ENCODE peak calls at places on chromosome 5, in four cellular contexts. I is B cell, O is adrenal gland, R is GM13977. W is an unnamed sample.

GRCh38 chr5:142692280-142692775 is 6.4 kb upstream of the FGF1 start:
- DNase-seq in I (no peak), O (no peak), R (no peak), W (no peak)

GRCh38 chr5:169945831-169946261 is 34.4 kb downstream of the INSYN2B start:
- DNase-seq in I (no peak), O (peak; percentile 10), R (no peak), W (no peak)

GRCh38 chr5:174217527-174217926 is 172.0 kb downstream of the NSG2 start:
- DNase-seq in I (no peak), O (no peak), R (no peak), W (no peak)

GRCh38 chr5:1883120-1883924 is 597 bp upstream of the IRX4 start:
- DNase-seq in I (no peak), O (no peak), R (peak; percentile 81), W (peak; percentile 30)

GRCh38 chr5:169875091-169875727 is 105.1 kb downstream of the INSYN2B start:
- DNase-seq in I (no peak), O (peak; percentile 20), R (no peak), W (no peak)

GRCh38 chr5:56512314-56512996 is 279.3 kb upstream of the ANKRD55 start:
- DNase-seq in I (no peak), O (peak; percentile 43), R (no peak), W (no peak)

GRCh38 chr5:50963647-50964584 is 297.5 kb downstream of the PARP8 start:
- DNase-seq in I (peak; percentile 23), O (no peak), R (no peak), W (no peak)

GRCh38 chr5:131548190-131548589 is 86.8 kb downstream of the RAPGEF6 start:
- DNase-seq in I (peak; percentile 30), O (no peak), R (no peak), W (peak; percentile 37)

GRCh38 chr5:149441986-149442385 is 62.9 kb upstream of the IL17B start:
- DNase-seq in I (no peak), O (no peak), R (no peak), W (no peak)

GRCh38 chr5:80055491-80056170 is 20.5 kb downstream of the THBS4 start:
- DNase-seq in I (no peak), O (no peak), R (no peak), W (no peak)

GRCh38 chr5:95617057-95617456 is 2.8 kb upstream of the GPR150 start:
- DNase-seq in I (no peak), O (no peak), R (peak; percentile 40), W (no peak)

GRCh38 chr5:41115281-41115680 is 44.1 kb upstream of the MROH2B start:
- DNase-seq in I (no peak), O (no peak), R (no peak), W (no peak)

GRCh38 chr5:150508021-150508640 is at the start of gene NDST1:
- DNase-seq in I (no peak), O (no peak), R (no peak), W (no peak)

GRCh38 chr5:109921735-109922395 is 232.1 kb downstream of the MAN2A1 start:
- DNase-seq in I (no peak), O (no peak), R (no peak), W (peak; percentile 67)

GRCh38 chr5:99639905-99640304 is 711.1 kb upstream of the CHD1 start:
- DNase-seq in I (no peak), O (no peak), R (no peak), W (no peak)

GRCh38 chr5:107542428-107542827 is 128.3 kb downstream of the EFNA5 start:
- DNase-seq in I (no peak), O (peak; percentile 87), R (no peak), W (no peak)

GRCh38 chr5:88836195-88836838 is 46.7 kb downstream of the MEF2C start:
- DNase-seq in I (no peak), O (peak; percentile 79), R (no peak), W (no peak)

GRCh38 chr5:67303356-67303755 is 106.8 kb upstream of the CD180 start:
- DNase-seq in I (no peak), O (no peak), R (no peak), W (peak; percentile 3)

GRCh38 chr5:97042981-97043380 is 99.4 kb downstream of the LIX1 start:
- DNase-seq in I (no peak), O (no peak), R (no peak), W (no peak)

GRCh38 chr5:168340487-168340886 is 49.0 kb downstream of the WWC1 start:
- DNase-seq in I (no peak), O (no peak), R (no peak), W (no peak)

GRCh38 chr5:168342151-168342825 is 50.8 kb downstream of the WWC1 start:
- DNase-seq in I (no peak), O (no peak), R (no peak), W (no peak)

GRCh38 chr5:168337361-168337760 is 45.9 kb downstream of the WWC1 start:
- DNase-seq in I (no peak), O (no peak), R (no peak), W (no peak)

GRCh38 chr5:168341178-168341577 is 49.7 kb downstream of the WWC1 start:
- DNase-seq in I (no peak), O (no peak), R (no peak), W (no peak)

GRCh38 chr5:168339151-168340140 is 48.0 kb downstream of the WWC1 start:
- DNase-seq in I (no peak), O (no peak), R (no peak), W (no peak)
- TF ChIP-seq CTCF in I (peak; percentile 13), O (no peak), R (no peak), W (no peak)

DNA sequence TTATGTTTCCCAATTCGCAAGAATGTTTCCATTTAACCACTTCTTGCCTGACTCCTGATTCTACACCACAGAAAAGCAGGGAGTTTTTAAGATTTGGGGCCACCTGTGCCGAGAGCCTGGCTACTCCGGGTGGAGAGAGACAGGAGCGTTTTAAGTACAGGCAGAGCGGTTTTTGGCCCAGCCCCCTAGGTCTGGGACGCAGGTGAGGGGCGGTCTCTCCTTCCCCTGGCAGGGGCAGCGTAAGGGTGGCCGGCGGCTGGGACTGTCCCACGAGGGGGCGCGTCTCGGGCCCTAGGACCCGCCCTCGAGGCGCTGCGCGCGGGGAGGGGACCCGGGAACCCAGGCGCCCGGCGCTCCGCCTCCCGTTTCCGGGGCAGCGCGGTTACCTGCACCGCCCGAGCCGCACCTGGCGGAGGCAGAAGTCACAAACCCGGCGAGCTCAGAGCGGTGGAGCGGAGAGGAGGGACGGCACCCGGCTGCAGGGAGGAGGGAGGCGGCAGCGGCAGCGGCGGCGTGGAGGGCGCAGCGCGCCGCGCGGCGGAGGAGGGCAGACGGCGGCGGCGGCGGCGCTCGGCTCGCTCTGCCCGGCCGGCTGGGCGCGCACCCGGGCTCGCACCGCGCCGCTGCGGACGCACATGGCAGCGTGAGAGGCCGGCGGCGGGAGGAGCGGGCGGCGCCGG is at the start of gene WWC1:
- DNase-seq in I (peak; percentile 74), O (peak; percentile 14), R (peak; percentile 88), W (peak; percentile 51)
- TF ChIP-seq CTCF in I (no peak), O (no peak), R (no peak), W (no peak)

DNA sequence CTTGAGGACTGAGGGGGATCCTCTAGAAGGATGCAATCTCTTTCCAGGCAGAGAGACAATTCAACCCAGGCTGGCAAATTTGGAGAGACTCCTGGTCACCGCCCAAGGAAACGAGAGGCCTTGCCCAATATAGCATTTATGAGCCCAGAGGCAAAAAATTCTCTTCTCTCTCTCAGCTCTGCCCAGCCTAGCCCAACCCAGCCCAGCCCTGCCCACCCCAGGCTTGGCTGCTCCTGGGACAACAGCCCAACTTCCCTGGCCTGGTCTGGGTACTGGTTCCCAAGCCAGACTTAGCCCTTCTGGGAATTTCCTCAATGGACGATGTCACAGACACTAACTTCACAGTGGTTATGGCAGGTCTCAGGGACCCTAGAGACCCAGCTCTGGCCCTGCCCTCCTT is 116.5 kb downstream of the PSD2 start:
- DNase-seq in I (no peak), O (no peak), R (no peak), W (no peak)
- TF ChIP-seq CTCF in I (no peak), O (no peak), R (no peak), W (no peak)

DNA sequence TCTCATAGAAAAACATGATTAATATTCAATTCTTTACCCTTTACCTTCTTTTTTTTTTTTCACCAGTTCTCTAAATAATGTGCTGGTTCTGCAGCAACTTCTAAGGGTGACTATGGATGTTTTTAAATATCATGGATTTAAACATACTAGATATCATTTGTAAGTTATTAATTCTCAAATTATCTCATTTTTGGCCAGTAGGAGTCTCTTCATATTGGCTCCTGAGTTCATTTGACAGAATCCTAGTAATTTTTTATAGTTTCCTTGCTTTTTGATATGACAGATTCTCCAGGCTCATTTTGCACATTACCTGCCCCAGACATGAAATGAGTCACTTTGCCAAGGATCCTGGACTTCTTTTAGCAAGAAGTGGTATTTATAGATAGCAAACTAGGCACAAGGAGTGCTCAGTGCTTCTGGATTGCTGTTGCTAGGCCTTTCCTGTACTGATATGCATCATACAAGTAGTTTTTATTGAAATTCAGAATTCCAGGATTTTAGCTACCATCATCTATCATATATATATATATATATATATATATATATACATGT is 201.3 kb upstream of the IL12B start:
- DNase-seq in I (no peak), O (no peak), R (no peak), W (no peak)
- TF ChIP-seq CTCF in I (no peak), O (peak; percentile 6), R (no peak), W (no peak)

GRCh38 chr5:176414704-176415103 is 1.6 kb downstream of the CLTB start:
- DNase-seq in I (no peak), O (no peak), R (no peak), W (no peak)

GRCh38 chr5:176416965-176417364 is 626 bp upstream of the CLTB start:
- DNase-seq in I (no peak), O (no peak), R (no peak), W (no peak)

GRCh38 chr5:176418251-176418650 is 1.9 kb upstream of the CLTB start:
- DNase-seq in I (no peak), O (peak; percentile 80), R (no peak), W (no peak)

GRCh38 chr5:176415240-176416122 is 858 bp downstream of the CLTB start:
- DNase-seq in I (no peak), O (peak; percentile 62), R (peak; percentile 47), W (no peak)

DNA sequence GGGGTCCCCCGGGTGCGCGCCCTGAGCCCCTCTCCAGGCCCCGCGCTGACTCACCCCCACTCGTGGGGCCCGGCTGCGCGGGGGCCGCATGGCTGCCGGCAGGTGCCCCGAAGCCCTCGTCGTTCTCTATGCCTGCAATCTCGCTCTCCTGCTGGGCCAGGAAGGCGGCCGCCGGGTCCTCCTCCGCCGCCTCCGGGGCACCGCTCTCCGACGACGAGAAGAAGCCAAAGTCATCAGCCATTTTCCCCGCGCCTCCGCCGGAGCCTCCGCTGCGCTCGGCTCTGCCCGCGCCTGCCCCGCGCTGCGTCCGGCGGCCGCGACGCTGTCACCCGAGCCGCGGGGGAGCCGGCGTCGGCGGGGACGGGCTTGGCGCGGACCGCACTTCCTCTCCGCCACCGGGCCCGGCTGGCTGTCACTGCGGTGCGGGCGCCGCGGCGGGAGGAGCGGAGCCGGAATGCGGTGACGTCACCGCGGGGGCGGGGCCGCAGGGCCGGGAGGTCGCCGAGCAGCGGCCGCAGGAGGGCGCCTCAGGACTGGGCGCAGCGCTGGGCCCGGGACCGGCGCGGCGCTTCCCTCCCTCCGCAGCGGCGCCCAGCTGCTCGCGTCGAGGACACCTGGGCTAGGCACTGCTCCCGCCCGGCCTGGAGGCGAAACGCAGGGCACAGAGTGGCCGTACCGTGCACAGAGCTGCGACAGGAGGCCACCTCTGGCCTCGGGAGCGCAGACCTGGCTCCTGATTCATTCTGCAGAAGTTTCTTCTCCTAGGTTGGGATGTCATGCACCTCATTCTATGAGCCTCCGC is at the start of gene CLTB:
- DNase-seq in I (peak; percentile 98), O (peak; percentile 91), R (peak; percentile 96), W (peak; percentile 89)
- TF ChIP-seq CTCF in I (peak; percentile 74), O (peak; percentile 95), R (peak; percentile 94), W (peak; percentile 71)